ENCODE peak calls at places on chromosomes 12 and 14, in seven cellular contexts. V is stomach, W is ovary, M is A549, Y is suprapubic skin, S is upper lobe of left lung, D is K562. P is an unnamed sample.

GRCh38 chr12:11154400-11154925 is 16.5 kb upstream of the SMIM10L1 start:
- DNase-seq in V (no peak), W (no peak), M (no peak), Y (no peak), S (no peak), D (no peak), P (no peak)

GRCh38 chr12:94848966-94849365 is 154.5 kb downstream of the NDUFA12 start:
- DNase-seq in V (no peak), W (no peak), M (no peak), Y (no peak), S (no peak), D (no peak), P (no peak)

GRCh38 chr12:47838286-47838931 is 18.7 kb upstream of the HDAC7 start:
- DNase-seq in V (no peak), W (peak; percentile 27), M (peak; percentile 76), Y (no peak), S (no peak), D (peak; percentile 78), P (no peak)

GRCh38 chr14:35155962-35156361 is 33.6 kb downstream of the PRORP start:
- DNase-seq in V (no peak), W (no peak), M (no peak), Y (no peak), S (peak; percentile 21), D (no peak), P (no peak)

GRCh38 chr12:46830731-46831334 is 5.0 kb upstream of the SLC38A4 start:
- DNase-seq in V (no peak), W (no peak), M (no peak), Y (no peak), S (no peak), D (no peak), P (peak; percentile 25)

GRCh38 chr14:34227834-34228662 is 234.0 kb downstream of the SPTSSA start:
- DNase-seq in V (peak; percentile 72), W (no peak), M (peak; percentile 75), Y (no peak), S (peak; percentile 48), D (peak; percentile 70), P (peak; percentile 66)

GRCh38 chr14:76953196-76953945 is 75.1 kb downstream of the IRF2BPL start:
- DNase-seq in V (peak; percentile 83), W (peak; percentile 77), M (peak; percentile 90), Y (no peak), S (peak; percentile 87), D (peak; percentile 20), P (peak; percentile 71)

GRCh38 chr12:4380332-4380731 is 820 bp upstream of the FGF23 start:
- DNase-seq in V (no peak), W (no peak), M (no peak), Y (no peak), S (no peak), D (no peak), P (no peak)

GRCh38 chr14:100780246-100780645 is 45.7 kb upstream of the MEG3 start:
- DNase-seq in V (peak; percentile 23), W (no peak), M (no peak), Y (peak; percentile 80), S (no peak), D (no peak), P (peak; percentile 4)

GRCh38 chr14:22982477-22983245 is at the start of gene AJUBA:
- DNase-seq in V (peak; percentile 82), W (peak; percentile 95), M (peak; percentile 95), Y (peak; percentile 91), S (peak; percentile 88), D (peak; percentile 93), P (peak; percentile 86)

DNA sequence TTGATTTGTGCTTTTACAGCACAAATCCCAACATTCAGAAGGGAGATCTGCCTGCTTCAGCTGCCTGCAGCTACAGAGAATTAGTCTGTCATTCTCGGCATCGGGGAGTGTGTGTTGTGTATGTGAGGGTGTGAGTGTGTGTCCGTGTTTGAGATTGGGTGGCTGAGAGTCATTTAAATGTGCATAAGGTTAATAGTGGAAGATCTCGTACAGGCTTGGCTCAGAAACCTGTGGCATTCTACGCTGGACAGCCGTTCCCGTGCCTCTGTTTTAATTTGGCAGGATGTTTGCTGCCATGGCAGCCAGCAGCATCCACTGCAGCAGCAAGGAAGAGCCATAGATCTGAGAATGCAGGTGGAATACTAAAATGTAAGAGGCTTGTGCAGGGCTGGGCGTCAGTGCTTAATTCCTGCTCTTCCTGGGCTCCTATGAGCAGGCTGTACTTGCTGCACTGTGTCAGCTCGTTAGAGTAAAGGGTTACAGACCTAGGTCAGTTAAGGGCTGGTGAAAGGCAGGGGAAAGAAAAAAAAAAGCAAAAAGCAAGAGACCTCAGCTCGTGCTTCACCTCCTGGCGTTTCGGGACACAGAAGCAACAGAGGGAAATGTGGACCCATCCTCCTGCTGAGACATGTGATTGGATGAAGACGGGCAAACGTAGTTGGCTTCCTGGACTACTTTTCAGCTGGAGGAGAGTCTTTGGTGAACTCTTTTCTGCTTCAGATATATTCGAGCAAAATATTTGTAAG is 205.4 kb downstream of the NAV3 start:
- DNase-seq in V (no peak), W (no peak), M (no peak), Y (no peak), S (no peak), D (no peak), P (no peak)
- TF ChIP-seq EP300 in V (no peak), W (no peak), M (no peak), Y (no peak), S (no peak), D (no peak), P (no peak)

GRCh38 chr14:67486890-67487289 is 1.6 kb downstream of the TMEM229B start:
- DNase-seq in V (no peak), W (no peak), M (no peak), Y (no peak), S (no peak), D (no peak), P (no peak)

GRCh38 chr14:67490201-67490600 is 1.7 kb upstream of the TMEM229B start:
- DNase-seq in V (no peak), W (no peak), M (no peak), Y (no peak), S (no peak), D (no peak), P (no peak)

GRCh38 chr14:67485501-67486095 is 2.9 kb downstream of the TMEM229B start:
- DNase-seq in V (no peak), W (no peak), M (no peak), Y (no peak), S (no peak), D (peak; percentile 11), P (no peak)

GRCh38 chr14:67487332-67487731 is 1.2 kb downstream of the TMEM229B start:
- DNase-seq in V (no peak), W (no peak), M (no peak), Y (no peak), S (no peak), D (no peak), P (no peak)

GRCh38 chr14:67487937-67488893 is at the start of gene TMEM229B:
- DNase-seq in V (peak; percentile 66), W (no peak), M (no peak), Y (no peak), S (peak; percentile 65), D (no peak), P (peak; percentile 74)
- H3K4me3 ChIP-seq in V (peak within 1 kb of the TSS; percentile 37), W (peak within 1 kb of the TSS; percentile 23), M (no peak within 1 kb of the TSS), Y (peak within 1 kb of the TSS; percentile 20), S (peak within 1 kb of the TSS; percentile 50), D (no peak within 1 kb of the TSS), P (peak within 1 kb of the TSS; percentile 39)

DNA sequence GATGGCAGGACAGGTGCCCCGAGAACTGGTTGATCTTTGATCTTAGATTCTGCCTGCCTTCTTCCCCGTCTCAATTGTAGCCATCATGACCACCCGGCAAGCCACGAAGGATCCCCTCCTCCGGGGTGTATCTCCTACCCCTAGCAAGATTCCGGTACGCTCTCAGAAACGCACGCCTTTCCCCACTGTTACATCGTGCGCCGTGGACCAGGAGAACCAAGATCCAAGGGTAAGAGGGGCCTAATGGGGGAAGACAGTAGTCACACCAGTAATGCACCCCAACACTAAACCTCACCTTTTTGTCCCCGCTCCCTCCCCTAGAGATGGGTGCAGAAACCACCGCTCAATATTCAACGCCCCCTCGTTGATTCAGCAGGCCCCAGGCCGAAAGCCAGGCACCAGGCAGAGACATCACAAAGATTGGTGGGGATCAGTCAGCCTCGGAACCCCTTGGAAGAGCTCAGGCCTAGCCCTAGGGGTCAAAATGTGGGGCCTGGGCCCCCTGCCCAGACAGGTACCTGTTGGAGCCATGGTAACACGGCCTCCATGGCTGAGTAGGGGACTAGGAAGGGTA is 556 bp downstream of the TROAP start:
- DNase-seq in V (no peak), W (no peak), M (no peak), Y (no peak), S (no peak), D (no peak), P (no peak)
- H3K27ac ChIP-seq in V (peak overlapping the region; percentile 80), W (no peak overlapping the region), M (peak overlapping the region; percentile 85), Y (no peak overlapping the region), S (no peak overlapping the region), D (peak overlapping the region; percentile 85), P (no peak overlapping the region)

GRCh38 chr14:70398280-70398679 is 18.6 kb downstream of the SYNJ2BP start:
- DNase-seq in V (no peak), W (no peak), M (no peak), Y (no peak), S (no peak), D (no peak), P (no peak)
- TF ChIP-seq EP300 in V (no peak), W (no peak), M (no peak), Y (no peak), S (no peak), D (no peak), P (no peak)